ENCODE peak calls at places on chromosomes 4 and X, in eight cellular contexts. One of them, this sample, is unnamed.

GRCh38 chrX:46554942-46555341 is 9.7 kb upstream of the ZNF674 start:
- DNase-seq in lower lobe of right lung: no peak
- DNase-seq in GM12865: peak
- DNase-seq in PC-9: no peak
- DNase-seq in progenitor cell of endocrine pancreas: no peak
- DNase-seq in astrocyte: no peak
- DNase-seq in WTC11: no peak
- DNase-seq in suprapubic skin: no peak
- DNase-seq in this sample: no peak

GRCh38 chr4:175947117-175947722 is 118.4 kb upstream of the WDR17 start:
- DNase-seq in lower lobe of right lung: no peak
- DNase-seq in progenitor cell of endocrine pancreas: no peak
- DNase-seq in PC-9: no peak
- DNase-seq in WTC11: no peak
- DNase-seq in astrocyte: no peak
- DNase-seq in GM12865: peak
- DNase-seq in suprapubic skin: no peak
- DNase-seq in this sample: no peak

GRCh38 chrX:153739754-153740486 is 15.3 kb downstream of the ABCD1 start:
- DNase-seq in progenitor cell of endocrine pancreas: no peak
- DNase-seq in PC-9: no peak
- DNase-seq in WTC11: no peak
- DNase-seq in suprapubic skin: peak
- DNase-seq in lower lobe of right lung: no peak
- DNase-seq in GM12865: no peak
- DNase-seq in astrocyte: no peak
- DNase-seq in this sample: no peak

GRCh38 chr4:178953447-178954120 is 1511.3 kb upstream of the AGA start:
- DNase-seq in progenitor cell of endocrine pancreas: no peak
- DNase-seq in lower lobe of right lung: no peak
- DNase-seq in astrocyte: no peak
- DNase-seq in WTC11: no peak
- DNase-seq in PC-9: no peak
- DNase-seq in suprapubic skin: no peak
- DNase-seq in GM12865: no peak
- DNase-seq in this sample: no peak

GRCh38 chr4:179145746-179146530 is 1703.7 kb upstream of the AGA start:
- DNase-seq in astrocyte: peak
- DNase-seq in lower lobe of right lung: no peak
- DNase-seq in WTC11: no peak
- DNase-seq in GM12865: no peak
- DNase-seq in progenitor cell of endocrine pancreas: no peak
- DNase-seq in suprapubic skin: no peak
- DNase-seq in PC-9: no peak
- DNase-seq in this sample: no peak

GRCh38 chrX:55794420-55794819 is 76.9 kb downstream of the RRAGB start:
- DNase-seq in PC-9: no peak
- DNase-seq in suprapubic skin: no peak
- DNase-seq in WTC11: no peak
- DNase-seq in progenitor cell of endocrine pancreas: no peak
- DNase-seq in astrocyte: no peak
- DNase-seq in lower lobe of right lung: no peak
- DNase-seq in GM12865: peak
- DNase-seq in this sample: no peak

GRCh38 chrX:68921937-68922456 is 93.2 kb downstream of the EFNB1 start:
- DNase-seq in astrocyte: no peak
- DNase-seq in WTC11: no peak
- DNase-seq in GM12865: no peak
- DNase-seq in progenitor cell of endocrine pancreas: no peak
- DNase-seq in lower lobe of right lung: no peak
- DNase-seq in suprapubic skin: no peak
- DNase-seq in PC-9: no peak
- DNase-seq in this sample: no peak

GRCh38 chr4:76058302-76058701 is 16.2 kb upstream of the ART3 start:
- DNase-seq in lower lobe of right lung: no peak
- DNase-seq in WTC11: no peak
- DNase-seq in GM12865: peak
- DNase-seq in PC-9: no peak
- DNase-seq in suprapubic skin: no peak
- DNase-seq in progenitor cell of endocrine pancreas: no peak
- DNase-seq in astrocyte: no peak
- DNase-seq in this sample: no peak

GRCh38 chrX:3520987-3521875 is 174.8 kb upstream of the MXRA5 start:
- DNase-seq in lower lobe of right lung: no peak
- DNase-seq in WTC11: no peak
- DNase-seq in astrocyte: peak
- DNase-seq in suprapubic skin: no peak
- DNase-seq in progenitor cell of endocrine pancreas: no peak
- DNase-seq in GM12865: no peak
- DNase-seq in PC-9: no peak
- DNase-seq in this sample: no peak

GRCh38 chr4:3019471-3019870 is 54.9 kb downstream of the HTT-AS start:
- DNase-seq in GM12865: peak
- DNase-seq in astrocyte: no peak
- DNase-seq in suprapubic skin: no peak
- DNase-seq in PC-9: no peak
- DNase-seq in WTC11: no peak
- DNase-seq in progenitor cell of endocrine pancreas: no peak
- DNase-seq in lower lobe of right lung: no peak
- DNase-seq in this sample: no peak

GRCh38 chrX:19579485-19579884 is 64.2 kb upstream of the MAP3K15 start:
- DNase-seq in astrocyte: peak
- DNase-seq in lower lobe of right lung: no peak
- DNase-seq in WTC11: no peak
- DNase-seq in PC-9: no peak
- DNase-seq in GM12865: no peak
- DNase-seq in progenitor cell of endocrine pancreas: no peak
- DNase-seq in suprapubic skin: no peak
- DNase-seq in this sample: no peak

GRCh38 chr4:23084559-23085248 is 392.0 kb downstream of the GBA3 start:
- DNase-seq in astrocyte: peak
- DNase-seq in progenitor cell of endocrine pancreas: no peak
- DNase-seq in PC-9: no peak
- DNase-seq in lower lobe of right lung: no peak
- DNase-seq in WTC11: no peak
- DNase-seq in suprapubic skin: no peak
- DNase-seq in GM12865: no peak
- DNase-seq in this sample: no peak

GRCh38 chrX:2539586-2539985 is 38.8 kb upstream of the DHRSX start:
- DNase-seq in progenitor cell of endocrine pancreas: no peak
- DNase-seq in PC-9: no peak
- DNase-seq in astrocyte: no peak
- DNase-seq in GM12865: no peak
- DNase-seq in suprapubic skin: no peak
- DNase-seq in lower lobe of right lung: no peak
- DNase-seq in WTC11: no peak
- DNase-seq in this sample: no peak

GRCh38 chr4:15956179-15956850 is 6.7 kb downstream of the FGFBP2 start:
- DNase-seq in WTC11: peak
- DNase-seq in progenitor cell of endocrine pancreas: peak
- DNase-seq in PC-9: peak
- DNase-seq in lower lobe of right lung: peak
- DNase-seq in GM12865: peak
- DNase-seq in astrocyte: peak
- DNase-seq in suprapubic skin: peak
- DNase-seq in this sample: peak

GRCh38 chr4:78902313-78902712 is 36.9 kb downstream of the PAQR3 start:
- DNase-seq in lower lobe of right lung: no peak
- DNase-seq in WTC11: no peak
- DNase-seq in PC-9: no peak
- DNase-seq in astrocyte: no peak
- DNase-seq in suprapubic skin: no peak
- DNase-seq in GM12865: no peak
- DNase-seq in progenitor cell of endocrine pancreas: no peak
- DNase-seq in this sample: peak

GRCh38 chr4:40246938-40247337 is 50.1 kb downstream of the RHOH start:
- DNase-seq in lower lobe of right lung: no peak
- DNase-seq in GM12865: no peak
- DNase-seq in astrocyte: no peak
- DNase-seq in WTC11: no peak
- DNase-seq in PC-9: no peak
- DNase-seq in progenitor cell of endocrine pancreas: no peak
- DNase-seq in suprapubic skin: no peak
- DNase-seq in this sample: no peak

GRCh38 chrX:132467029-132467428 is 21.8 kb downstream of the MBNL3 start:
- DNase-seq in progenitor cell of endocrine pancreas: no peak
- DNase-seq in astrocyte: peak
- DNase-seq in GM12865: no peak
- DNase-seq in WTC11: no peak
- DNase-seq in lower lobe of right lung: no peak
- DNase-seq in suprapubic skin: no peak
- DNase-seq in PC-9: no peak
- DNase-seq in this sample: no peak

GRCh38 chr4:95216636-95217035 is 332.1 kb downstream of the UNC5C start:
- DNase-seq in suprapubic skin: no peak
- DNase-seq in PC-9: no peak
- DNase-seq in WTC11: no peak
- DNase-seq in lower lobe of right lung: no peak
- DNase-seq in progenitor cell of endocrine pancreas: no peak
- DNase-seq in astrocyte: no peak
- DNase-seq in GM12865: no peak
- DNase-seq in this sample: no peak

GRCh38 chr4:87502580-87503238 is 26.5 kb downstream of the SPARCL1 start:
- DNase-seq in lower lobe of right lung: no peak
- DNase-seq in GM12865: no peak
- DNase-seq in suprapubic skin: no peak
- DNase-seq in astrocyte: no peak
- DNase-seq in WTC11: no peak
- DNase-seq in progenitor cell of endocrine pancreas: no peak
- DNase-seq in PC-9: peak
- DNase-seq in this sample: no peak

GRCh38 chr4:182564966-182565365 is 321.8 kb downstream of the TENM3 start:
- DNase-seq in PC-9: no peak
- DNase-seq in GM12865: no peak
- DNase-seq in astrocyte: peak
- DNase-seq in suprapubic skin: no peak
- DNase-seq in progenitor cell of endocrine pancreas: no peak
- DNase-seq in WTC11: no peak
- DNase-seq in lower lobe of right lung: no peak
- DNase-seq in this sample: no peak

GRCh38 chr4:59381591-59381990 is 1818.5 kb upstream of the ADGRL3 start:
- DNase-seq in lower lobe of right lung: no peak
- DNase-seq in WTC11: no peak
- DNase-seq in suprapubic skin: no peak
- DNase-seq in progenitor cell of endocrine pancreas: no peak
- DNase-seq in GM12865: no peak
- DNase-seq in astrocyte: no peak
- DNase-seq in PC-9: no peak
- DNase-seq in this sample: no peak

GRCh38 chr4:90495211-90495610 is 368.0 kb downstream of the CCSER1 start:
- DNase-seq in WTC11: no peak
- DNase-seq in GM12865: no peak
- DNase-seq in PC-9: no peak
- DNase-seq in lower lobe of right lung: no peak
- DNase-seq in suprapubic skin: no peak
- DNase-seq in astrocyte: no peak
- DNase-seq in progenitor cell of endocrine pancreas: no peak
- DNase-seq in this sample: no peak

GRCh38 chr4:24843121-24843520 is 47.7 kb downstream of the SOD3 start:
- DNase-seq in astrocyte: no peak
- DNase-seq in GM12865: no peak
- DNase-seq in suprapubic skin: no peak
- DNase-seq in PC-9: no peak
- DNase-seq in progenitor cell of endocrine pancreas: no peak
- DNase-seq in lower lobe of right lung: no peak
- DNase-seq in WTC11: no peak
- DNase-seq in this sample: no peak
- TF ChIP-seq CTCF in astrocyte: no peak
- TF ChIP-seq CTCF in GM12865: no peak
- TF ChIP-seq CTCF in suprapubic skin: no peak
- TF ChIP-seq CTCF in PC-9: no peak
- TF ChIP-seq CTCF in progenitor cell of endocrine pancreas: no peak
- TF ChIP-seq CTCF in lower lobe of right lung: no peak
- TF ChIP-seq CTCF in WTC11: no peak
- TF ChIP-seq CTCF in this sample: no peak

GRCh38 chr4:46648088-46648744 is 258.3 kb upstream of the GABRA2 start:
- DNase-seq in lower lobe of right lung: no peak
- DNase-seq in progenitor cell of endocrine pancreas: peak
- DNase-seq in suprapubic skin: no peak
- DNase-seq in astrocyte: no peak
- DNase-seq in WTC11: peak
- DNase-seq in GM12865: peak
- DNase-seq in PC-9: peak
- DNase-seq in this sample: no peak
- TF ChIP-seq CTCF in lower lobe of right lung: no peak
- TF ChIP-seq CTCF in progenitor cell of endocrine pancreas: peak
- TF ChIP-seq CTCF in suprapubic skin: no peak
- TF ChIP-seq CTCF in astrocyte: peak
- TF ChIP-seq CTCF in WTC11: peak
- TF ChIP-seq CTCF in GM12865: peak
- TF ChIP-seq CTCF in PC-9: peak
- TF ChIP-seq CTCF in this sample: peak

DNA sequence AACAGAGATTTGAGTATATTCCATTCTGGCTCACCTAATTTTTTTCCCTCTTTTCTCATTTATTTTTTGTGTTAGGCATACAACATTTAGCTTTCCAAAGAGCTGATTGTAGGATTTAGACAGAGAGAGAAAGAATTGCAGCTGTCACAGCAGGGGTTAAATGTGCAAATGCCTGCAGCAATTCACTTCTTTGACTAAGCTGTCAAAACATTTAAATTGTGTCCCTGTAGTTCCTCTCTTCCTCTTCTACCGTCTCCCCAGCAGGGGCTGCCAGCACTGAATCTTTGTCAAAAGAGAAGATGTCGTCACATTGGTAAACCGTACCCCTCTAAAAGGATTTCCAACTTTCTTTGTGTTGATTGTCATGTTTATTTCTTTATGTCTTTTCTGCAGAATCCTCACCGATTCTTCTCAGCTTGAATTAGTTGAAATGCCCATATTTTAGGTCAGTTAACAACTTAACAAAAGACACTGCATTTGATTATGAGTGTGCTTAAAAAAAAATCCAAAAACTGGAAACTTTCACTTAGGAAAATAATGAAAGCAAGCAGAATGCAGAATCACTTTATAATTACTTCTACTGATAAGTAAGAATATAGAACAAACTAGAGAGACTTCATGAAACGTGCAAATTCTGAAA is 111.1 kb upstream of the PTPN13 start:
- DNase-seq in suprapubic skin: no peak
- DNase-seq in WTC11: peak
- DNase-seq in lower lobe of right lung: no peak
- DNase-seq in PC-9: no peak
- DNase-seq in GM12865: no peak
- DNase-seq in progenitor cell of endocrine pancreas: no peak
- DNase-seq in astrocyte: no peak
- DNase-seq in this sample: no peak
- TF ChIP-seq CTCF in suprapubic skin: no peak
- TF ChIP-seq CTCF in WTC11: no peak
- TF ChIP-seq CTCF in lower lobe of right lung: peak
- TF ChIP-seq CTCF in PC-9: no peak
- TF ChIP-seq CTCF in GM12865: no peak
- TF ChIP-seq CTCF in progenitor cell of endocrine pancreas: peak
- TF ChIP-seq CTCF in astrocyte: peak
- TF ChIP-seq CTCF in this sample: no peak

DNA sequence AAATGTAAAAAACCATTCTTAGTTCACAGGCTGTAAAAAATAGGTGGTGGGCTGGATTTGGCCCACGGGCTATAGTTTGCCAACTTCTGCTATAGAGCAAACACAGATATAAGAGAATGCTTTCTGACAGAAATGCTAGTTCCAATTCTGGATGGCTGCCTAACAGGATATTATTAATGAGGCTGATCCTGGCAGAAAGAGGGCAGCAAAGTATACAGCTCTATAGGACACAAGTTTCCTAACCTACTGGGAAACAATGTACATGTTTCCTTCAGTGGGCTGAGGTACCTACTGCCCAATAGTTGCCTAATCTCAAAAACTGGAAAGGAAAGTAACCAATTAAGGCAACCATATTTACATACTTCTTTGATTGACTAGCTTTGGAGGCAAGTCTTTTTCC is 58.2 kb upstream of the UCP1 start:
- DNase-seq in PC-9: no peak
- DNase-seq in progenitor cell of endocrine pancreas: no peak
- DNase-seq in WTC11: no peak
- DNase-seq in lower lobe of right lung: no peak
- DNase-seq in suprapubic skin: no peak
- DNase-seq in astrocyte: no peak
- DNase-seq in GM12865: no peak
- DNase-seq in this sample: no peak
- TF ChIP-seq CTCF in PC-9: no peak
- TF ChIP-seq CTCF in progenitor cell of endocrine pancreas: no peak
- TF ChIP-seq CTCF in WTC11: no peak
- TF ChIP-seq CTCF in lower lobe of right lung: no peak
- TF ChIP-seq CTCF in suprapubic skin: no peak
- TF ChIP-seq CTCF in astrocyte: no peak
- TF ChIP-seq CTCF in GM12865: no peak
- TF ChIP-seq CTCF in this sample: no peak